ENCODE peak calls at places on chromosomes 5 and 9, in nine cellular contexts. U, H, C, Y, T, I, Z, F and X are unnamed samples.

GRCh38 chr5:118726891-118727290 is 261.5 kb downstream of the DTWD2 start:
- DNase-seq in Y (no peak), Z (no peak), I (no peak), U (no peak), C (no peak), F (no peak), T (no peak), H (no peak), X (no peak)

GRCh38 chr9:124133752-124134151 is 122.2 kb downstream of the LHX2 start:
- DNase-seq in H (no peak), C (no peak), F (no peak), Y (peak; percentile 60), I (no peak), Z (no peak), T (peak; percentile 73), U (peak; percentile 35), X (no peak)

GRCh38 chr9:121317737-121318630 is 50.0 kb downstream of the GSN start:
- DNase-seq in Z (no peak), H (no peak), Y (no peak), U (no peak), C (no peak), I (no peak), T (peak; percentile 82), F (no peak), X (no peak)

GRCh38 chr9:115551396-115551795 is 433.4 kb upstream of the TNC start:
- DNase-seq in C (no peak), F (no peak), T (no peak), Y (no peak), Z (no peak), H (peak; percentile 14), U (no peak), I (no peak), X (no peak)

GRCh38 chr9:91711755-91712591 is 238.1 kb downstream of the ROR2 start:
- DNase-seq in H (peak; percentile 74), Y (peak; percentile 50), I (no peak), T (no peak), F (peak; percentile 72), C (no peak), Z (no peak), U (peak; percentile 47), X (no peak)

GRCh38 chr5:113682497-113683136 is 169.1 kb downstream of the YTHDC2 start:
- DNase-seq in T (no peak), F (no peak), Z (no peak), H (peak; percentile 3), C (no peak), I (peak; percentile 12), Y (no peak), U (no peak), X (no peak)

GRCh38 chr5:5343581-5343980 is 78.9 kb upstream of the ICE1 start:
- DNase-seq in U (no peak), H (no peak), T (no peak), Z (no peak), Y (no peak), C (no peak), I (no peak), F (no peak), X (no peak)

GRCh38 chr5:163846512-163846911 is 341.1 kb downstream of the MAT2B start:
- DNase-seq in U (no peak), H (peak; percentile 44), I (no peak), Y (no peak), T (no peak), C (no peak), Z (peak; percentile 12), F (no peak), X (peak; percentile 8)

GRCh38 chr5:166117062-166117743 is 2174.2 kb upstream of the WWC1 start:
- DNase-seq in Y (no peak), T (no peak), F (no peak), U (no peak), Z (no peak), I (no peak), C (no peak), H (no peak), X (no peak)

GRCh38 chr9:134175808-134176598 is 11.6 kb upstream of the RNU6ATAC start:
- DNase-seq in Y (peak; percentile 45), I (no peak), F (peak; percentile 15), T (no peak), Z (no peak), U (no peak), C (no peak), H (no peak), X (no peak)

GRCh38 chr5:174503461-174504265 is 220.7 kb upstream of the MSX2 start:
- DNase-seq in C (peak; percentile 77), U (peak; percentile 43), H (peak; percentile 87), Y (no peak), Z (peak; percentile 84), I (no peak), T (no peak), F (no peak), X (peak; percentile 77)

GRCh38 chr9:1939926-1940368 is 75.2 kb upstream of the SMARCA2 start:
- DNase-seq in Z (peak; percentile 30), U (no peak), H (no peak), F (peak; percentile 23), Y (peak; percentile 30), I (no peak), C (no peak), T (no peak), X (no peak)

GRCh38 chr5:9554122-9554521 is 8.2 kb upstream of the SEMA5A start:
- DNase-seq in H (no peak), Y (no peak), C (no peak), T (no peak), Z (no peak), F (no peak), U (no peak), I (no peak), X (no peak)
- H3K27ac ChIP-seq in H (no peak overlapping the region), Y (no peak overlapping the region), C (no peak overlapping the region), T (no peak overlapping the region), Z (no peak overlapping the region), F (no peak overlapping the region), U (no peak overlapping the region), I (no peak overlapping the region), X (no peak overlapping the region)

GRCh38 chr9:87639949-87640348 is 86.0 kb upstream of the CTSL start:
- DNase-seq in Z (no peak), I (no peak), T (no peak), F (no peak), C (no peak), U (no peak), Y (no peak), H (no peak), X (no peak)
- H3K27ac ChIP-seq in Z (no peak overlapping the region), I (no peak overlapping the region), T (no peak overlapping the region), F (no peak overlapping the region), C (no peak overlapping the region), U (no peak overlapping the region), Y (peak overlapping the region; percentile 6), H (no peak overlapping the region), X (no peak overlapping the region)

DNA sequence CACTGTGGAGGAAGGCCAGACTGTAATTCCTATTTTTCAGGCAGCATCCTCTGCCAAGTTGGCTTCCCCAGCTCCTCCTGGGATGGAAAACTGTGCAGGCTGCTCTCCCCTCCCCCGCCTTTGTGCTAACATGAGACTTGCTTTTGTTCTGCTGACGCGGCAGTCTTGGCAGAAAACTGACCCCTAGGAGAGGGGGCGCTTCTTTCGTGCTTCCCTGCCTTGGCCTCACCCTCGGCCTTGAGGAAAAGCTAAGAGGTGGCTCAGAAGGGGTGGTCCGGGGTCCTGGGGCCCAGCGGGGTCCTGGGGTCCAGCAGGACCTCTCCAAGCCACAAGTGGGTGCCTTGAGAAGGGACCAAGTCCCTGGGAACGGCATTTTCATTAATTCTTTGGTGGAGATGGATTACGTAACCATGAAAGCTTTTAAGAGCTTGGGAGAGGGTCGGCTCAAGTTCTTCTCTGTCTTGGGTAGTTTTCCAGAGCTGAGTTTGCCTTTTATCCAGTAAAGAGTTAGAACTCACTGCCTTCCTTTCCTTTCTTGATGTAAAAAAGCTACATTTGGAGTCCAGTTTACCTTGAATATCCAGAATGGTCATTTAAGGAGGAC is 51.0 kb downstream of the SH3PXD2B start:
- DNase-seq in C (peak; percentile 84), H (peak; percentile 78), Y (no peak), I (peak; percentile 26), Z (no peak), F (no peak), U (peak; percentile 78), T (peak; percentile 88), X (no peak)
- H3K27ac ChIP-seq in C (peak overlapping the region; percentile 92), H (peak overlapping the region; percentile 8), Y (peak overlapping the region; percentile 73), I (no peak overlapping the region), Z (no peak overlapping the region), F (no peak overlapping the region), U (peak overlapping the region; percentile 63), T (peak overlapping the region; percentile 77), X (no peak overlapping the region)

GRCh38 chr5:178203670-178204204 is 596 bp upstream of the HNRNPAB start:
- DNase-seq in U (no peak), Z (no peak), Y (no peak), C (no peak), F (no peak), I (no peak), H (no peak), T (no peak), X (no peak)
- H3K27ac ChIP-seq in U (no peak overlapping the region), Z (peak overlapping the region; percentile 16), Y (peak overlapping the region; percentile 93), C (no peak overlapping the region), F (peak overlapping the region; percentile 80), I (peak overlapping the region; percentile 87), H (peak overlapping the region; percentile 60), T (peak overlapping the region; percentile 90), X (peak overlapping the region; percentile 82)

GRCh38 chr9:129569506-129570449 is 51.1 kb downstream of the C9orf50 start:
- DNase-seq in I (no peak), Z (no peak), H (peak; percentile 48), C (no peak), U (no peak), Y (no peak), F (no peak), T (no peak), X (no peak)
- H3K27ac ChIP-seq in I (peak overlapping the region; percentile 1), Z (no peak overlapping the region), H (peak overlapping the region; percentile 72), C (peak overlapping the region; percentile 18), U (peak overlapping the region; percentile 89), Y (peak overlapping the region; percentile 62), F (no peak overlapping the region), T (peak overlapping the region; percentile 91), X (peak overlapping the region; percentile 49)

GRCh38 chr5:14742427-14743010 is 78.0 kb downstream of the OTULIN start:
- DNase-seq in F (no peak), Y (no peak), Z (no peak), U (no peak), C (no peak), T (peak; percentile 48), I (no peak), H (no peak), X (no peak)

GRCh38 chr5:14743601-14744295 is 79.2 kb downstream of the OTULIN start:
- DNase-seq in C (no peak), I (no peak), Y (no peak), Z (peak; percentile 77), F (no peak), U (no peak), T (no peak), H (peak; percentile 63), X (no peak)

GRCh38 chr5:14741131-14741530 is 76.6 kb downstream of the OTULIN start:
- DNase-seq in U (no peak), C (no peak), F (no peak), I (no peak), H (no peak), Y (no peak), Z (no peak), T (no peak), X (no peak)

GRCh38 chr5:14739961-14740360 is 75.4 kb downstream of the OTULIN start:
- DNase-seq in H (no peak), Z (no peak), F (no peak), T (no peak), C (no peak), U (no peak), I (no peak), Y (no peak), X (no peak)

GRCh38 chr5:14741721-14742426 is 77.4 kb downstream of the OTULIN start:
- DNase-seq in F (peak; percentile 69), Y (no peak), C (no peak), T (peak; percentile 13), Z (no peak), U (no peak), I (no peak), H (no peak), X (no peak)
- H3K27ac ChIP-seq in F (no peak overlapping the region), Y (no peak overlapping the region), C (no peak overlapping the region), T (peak overlapping the region; percentile 5), Z (no peak overlapping the region), U (no peak overlapping the region), I (no peak overlapping the region), H (no peak overlapping the region), X (no peak overlapping the region)